ENCODE peak calls at places on chromosomes 13 and 19, in eight cellular contexts. I is cardiac fibroblast, V is WTC11, Q is endothelial cell, R is nephron progenitor cell, K is neural crest cell, Y is lower leg skin, H is epithelial cell of esophagus. C is an unnamed sample.

GRCh38 chr19:18262917-18263316 is 11.3 kb downstream of the IQCN start:
- DNase-seq in V (no peak), I (peak), Q (no peak), H (no peak), Y (no peak), K (no peak), R (no peak), C (no peak)

GRCh38 chr19:5078179-5078578 is 109.3 kb downstream of the KDM4B start:
- DNase-seq in I (no peak), Q (no peak), R (no peak), Y (no peak), K (no peak), H (no peak), V (no peak), C (no peak)

GRCh38 chr13:35649162-35649561 is 172.7 kb upstream of the MAB21L1 start:
- DNase-seq in K (no peak), V (no peak), R (no peak), H (peak), Y (no peak), I (peak), Q (no peak), C (no peak)

GRCh38 chr19:37594982-37595382 is 306 bp downstream of the ZNF540 start:
- DNase-seq in R (peak), Y (peak), I (no peak), V (peak), H (peak), Q (no peak), K (no peak), C (peak)

GRCh38 chr19:4744451-4745170 is 21.0 kb upstream of the DPP9 start:
- DNase-seq in H (peak), R (no peak), I (peak), Q (no peak), K (no peak), V (no peak), Y (no peak), C (no peak)

GRCh38 chr19:21698215-21698614 is 69.2 kb downstream of the ZNF100 start:
- DNase-seq in Q (no peak), V (no peak), K (no peak), I (peak), Y (no peak), H (peak), R (no peak), C (no peak)

GRCh38 chr13:95641291-95641811 is 3.2 kb downstream of the DZIP1 start:
- DNase-seq in I (peak), K (no peak), R (no peak), V (peak), Q (peak), H (no peak), Y (no peak), C (no peak)

GRCh38 chr13:44364601-44365000 is 9.0 kb upstream of the SERP2 start:
- DNase-seq in H (peak), K (no peak), Q (no peak), Y (no peak), R (no peak), V (no peak), I (peak), C (no peak)

GRCh38 chr19:28880735-28881401 is 332.1 kb downstream of the UQCRFS1 start:
- DNase-seq in K (no peak), Y (no peak), I (no peak), Q (no peak), H (no peak), V (no peak), R (no peak), C (no peak)
- TF ChIP-seq CTCF in K (no peak), Y (no peak), I (no peak), Q (no peak), H (no peak), V (no peak), R (no peak), C (no peak)

DNA sequence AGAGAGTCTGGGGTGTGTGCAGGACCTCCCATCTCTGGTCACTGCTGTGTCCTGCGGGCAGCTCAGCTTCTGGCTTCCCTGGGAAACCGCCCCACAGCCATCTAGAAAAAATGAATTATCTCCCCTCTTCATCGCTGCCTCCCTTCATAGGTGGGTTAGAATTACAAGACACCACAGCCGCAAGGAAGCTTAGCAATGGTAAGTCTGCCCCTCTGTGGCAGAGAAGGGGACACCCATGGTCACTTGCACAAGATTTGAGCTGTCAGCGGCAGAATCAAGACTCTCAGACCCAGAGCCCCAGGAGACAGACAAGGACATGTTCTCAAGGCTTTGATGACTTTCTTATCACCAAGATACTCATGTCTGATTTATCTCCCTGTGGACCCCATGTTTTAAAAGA is 110.8 kb upstream of the PABPC3 start:
- DNase-seq in H (no peak), Y (no peak), I (no peak), V (peak), R (no peak), Q (no peak), K (no peak), C (peak)
- TF ChIP-seq CTCF in H (no peak), Y (no peak), I (no peak), V (no peak), R (peak), Q (no peak), K (no peak), C (peak)

DNA sequence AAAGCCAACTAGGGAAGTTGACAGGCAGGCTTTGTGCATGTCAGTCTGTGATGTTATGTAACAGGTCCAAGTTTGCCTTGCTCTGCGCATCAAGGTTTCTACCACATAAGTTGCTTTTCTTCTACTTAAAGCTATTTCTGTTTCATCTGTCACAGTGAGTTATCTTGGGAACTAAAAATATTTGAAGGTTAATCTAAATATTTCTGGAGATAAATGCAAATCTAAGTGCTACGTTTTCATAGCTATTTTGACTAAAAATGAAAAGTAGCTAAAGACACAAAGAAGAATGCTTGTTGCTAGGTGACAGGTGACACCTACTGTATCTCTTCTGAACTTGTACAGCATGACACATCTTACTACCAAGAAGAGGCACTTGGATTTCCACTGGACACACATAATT is 135.6 kb downstream of the KLF12 start:
- DNase-seq in Y (no peak), Q (no peak), I (no peak), V (no peak), K (no peak), R (no peak), H (no peak), C (no peak)
- TF ChIP-seq CTCF in Y (no peak), Q (no peak), I (no peak), V (no peak), K (no peak), R (no peak), H (no peak), C (no peak)

GRCh38 chr19:19865750-19866598 is at the start of gene ZNF253:
- DNase-seq in K (peak), Y (peak), V (peak), Q (peak), H (peak), R (peak), I (peak), C (peak)
- TF ChIP-seq CTCF in K (no peak), Y (no peak), V (no peak), Q (no peak), H (no peak), R (no peak), I (no peak), C (no peak)

GRCh38 chr13:33235078-33235477 is 50.5 kb downstream of the STARD13 start:
- DNase-seq in Q (no peak), I (peak), H (no peak), Y (no peak), K (no peak), V (no peak), R (no peak), C (no peak)
- TF ChIP-seq CTCF in Q (no peak), I (peak), H (no peak), Y (no peak), K (no peak), V (no peak), R (no peak), C (no peak)

DNA sequence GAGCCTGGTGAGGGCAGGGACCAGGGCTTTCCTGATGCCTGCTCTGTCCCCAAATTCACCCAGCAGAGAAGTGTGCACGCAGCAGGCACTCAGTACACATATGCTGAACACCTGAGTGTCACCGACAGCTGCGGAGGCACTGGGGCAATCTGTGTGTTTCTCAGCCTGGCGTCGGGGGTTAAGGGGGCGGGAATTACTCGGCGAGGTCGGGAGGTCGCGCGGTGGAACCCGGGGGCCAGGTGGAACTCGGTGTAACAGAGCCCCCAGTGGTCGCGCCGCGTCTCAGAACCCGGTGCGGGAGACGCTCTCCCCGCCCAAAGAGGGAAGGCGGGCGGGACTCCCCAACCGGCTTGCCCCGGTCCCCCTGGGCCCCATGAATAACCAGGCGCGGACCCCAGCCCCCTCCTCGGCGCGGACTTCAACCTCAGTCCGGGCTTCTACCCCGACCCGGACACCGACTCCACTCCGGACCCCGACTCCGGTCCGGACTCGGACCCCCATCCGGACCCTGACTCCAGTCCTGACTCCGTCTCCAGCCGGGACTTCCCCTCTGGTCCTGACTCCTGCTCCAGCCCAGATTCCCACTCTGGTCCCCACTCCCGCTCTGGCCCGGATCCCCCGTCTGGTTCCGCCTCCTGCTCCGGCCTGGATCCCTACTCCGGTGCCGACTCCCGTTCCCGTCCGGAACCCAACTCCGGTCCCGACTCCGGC is at the start of gene SELENOV:
- DNase-seq in H (no peak), I (no peak), K (peak), Y (no peak), V (peak), R (peak), Q (peak), C (no peak)
- TF ChIP-seq CTCF in H (no peak), I (no peak), K (no peak), Y (no peak), V (no peak), R (peak), Q (no peak), C (no peak)

DNA sequence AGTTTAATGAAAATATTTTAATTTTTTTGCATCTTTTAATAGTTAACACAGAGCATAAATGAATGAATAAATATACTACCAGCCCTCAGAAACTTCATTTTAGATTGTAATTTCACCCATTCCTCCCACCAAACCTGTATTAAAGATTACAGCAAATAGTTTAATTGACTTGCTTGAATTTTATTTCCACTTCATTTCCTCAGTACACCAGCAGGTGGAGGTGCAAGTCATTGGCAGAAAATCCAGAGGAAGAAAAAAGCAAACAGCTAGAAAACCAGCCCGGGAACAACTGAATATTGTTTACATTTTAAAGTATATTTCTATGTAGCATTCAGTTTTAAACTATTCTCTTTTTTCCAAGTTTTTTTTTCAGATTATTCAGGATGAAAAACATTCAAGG is 177.8 kb downstream of the OLFM4 start:
- DNase-seq in R (no peak), K (no peak), Y (no peak), Q (no peak), H (peak), I (no peak), V (no peak), C (no peak)
- TF ChIP-seq CTCF in R (peak), K (peak), Y (no peak), Q (peak), H (peak), I (peak), V (peak), C (peak)

GRCh38 chr19:58549664-58550361 is 5.1 kb downstream of the CHMP2A start:
- DNase-seq in V (no peak), H (no peak), I (no peak), K (no peak), R (no peak), Y (no peak), Q (no peak), C (no peak)
- TF ChIP-seq CTCF in V (no peak), H (no peak), I (no peak), K (no peak), R (no peak), Y (no peak), Q (no peak), C (no peak)

C was measured in WERI-Rb-1.